ENCODE peak calls at places on chromosome 7, in five cellular contexts. P is A673, D is ovary, F is H7, Z is tibial artery. M is an unnamed sample.

GRCh38 chr7:26062240-26062603 is 89.8 kb upstream of the NFE2L3 start:
- DNase-seq in P (peak; percentile 74), Z (no peak), F (no peak), D (no peak), M (no peak)

GRCh38 chr7:158738841-158739240 is 34.2 kb upstream of the NCAPG2 start:
- DNase-seq in F (no peak), P (no peak), Z (no peak), D (no peak), M (no peak)

GRCh38 chr7:103540986-103541385 is 95.0 kb upstream of the SLC26A5 start:
- DNase-seq in F (no peak), D (no peak), Z (peak; percentile 94), P (no peak), M (peak; percentile 65)

GRCh38 chr7:985915-986741 is 3.1 kb downstream of the CYP2W1 start:
- DNase-seq in F (no peak), D (peak; percentile 67), Z (no peak), P (no peak), M (no peak)

GRCh38 chr7:14501436-14501835 is 401.1 kb downstream of the DGKB start:
- DNase-seq in F (no peak), Z (no peak), P (no peak), D (no peak), M (no peak)

GRCh38 chr7:4738711-4739527 is 36.5 kb upstream of the AP5Z1 start:
- DNase-seq in P (peak; percentile 85), Z (peak; percentile 83), F (no peak), D (no peak), M (peak; percentile 33)

GRCh38 chr7:156903232-156903909 is 10.4 kb upstream of the LMBR1 start:
- DNase-seq in D (no peak), Z (peak; percentile 63), P (no peak), F (no peak), M (no peak)

GRCh38 chr7:98831641-98832221 is 38.1 kb downstream of the TMEM130 start:
- DNase-seq in F (peak; percentile 73), P (peak; percentile 33), D (no peak), Z (no peak), M (no peak)

GRCh38 chr7:93228302-93228701 is 2.0 kb upstream of the HEPACAM2 start:
- DNase-seq in F (peak; percentile 8), P (peak; percentile 66), D (no peak), Z (no peak), M (no peak)

GRCh38 chr7:155233703-155234492 is 63.8 kb upstream of the INSIG1 start:
- DNase-seq in D (no peak), P (no peak), F (no peak), Z (no peak), M (no peak)

GRCh38 chr7:506921-507622 is 12.6 kb downstream of the PDGFA start:
- DNase-seq in P (no peak), Z (peak; percentile 60), F (no peak), D (no peak), M (no peak)

GRCh38 chr7:57646901-57647246 is 196.9 kb downstream of the ZNF716 start:
- DNase-seq in F (peak; percentile 5), Z (no peak), P (no peak), D (no peak), M (no peak)

GRCh38 chr7:45000096-45001032 is at the start of gene CCM2:
- DNase-seq in D (no peak), F (peak; percentile 98), P (no peak), Z (peak; percentile 74), M (no peak)

GRCh38 chr7:110994028-110994967 is 96.6 kb upstream of the LRRN3 start:
- DNase-seq in F (no peak), Z (no peak), D (no peak), P (no peak), M (no peak)

GRCh38 chr7:151814400-151814914 is 62.5 kb downstream of the PRKAG2 start:
- DNase-seq in D (no peak), F (peak; percentile 87), Z (no peak), P (no peak), M (no peak)

GRCh38 chr7:2060701-2061100 is 172.0 kb downstream of the MAD1L1 start:
- DNase-seq in P (no peak), Z (no peak), D (no peak), F (no peak), M (no peak)

GRCh38 chr7:99752354-99752753 is 17.4 kb upstream of the CYP3A7 start:
- DNase-seq in P (no peak), Z (no peak), F (no peak), D (no peak), M (no peak)

GRCh38 chr7:148915211-148915610 is 31.1 kb upstream of the EZH2 start:
- DNase-seq in P (no peak), Z (no peak), F (no peak), D (no peak), M (no peak)

GRCh38 chr7:96131525-96131924 is 190.4 kb downstream of the SLC25A13 start:
- DNase-seq in D (no peak), Z (no peak), P (peak; percentile 10), F (peak; percentile 41), M (no peak)

GRCh38 chr7:74311305-74311744 is 22.1 kb downstream of the CLIP2 start:
- DNase-seq in P (no peak), D (no peak), Z (no peak), F (no peak), M (no peak)

GRCh38 chr7:66221442-66221841 is 16.3 kb downstream of the TPST1 start:
- DNase-seq in Z (no peak), F (no peak), D (no peak), P (no peak), M (no peak)

GRCh38 chr7:71770269-71770907 is 638.4 kb downstream of the GALNT17 start:
- DNase-seq in Z (no peak), D (no peak), P (no peak), F (no peak), M (no peak)

GRCh38 chr7:1708640-1709249 is 38.7 kb downstream of the ELFN1 start:
- DNase-seq in P (no peak), D (no peak), F (no peak), Z (peak; percentile 44), M (no peak)

GRCh38 chr7:8263048-8263447 is 1.1 kb upstream of the ICA1 start:
- DNase-seq in F (no peak), Z (no peak), D (no peak), P (no peak), M (no peak)
- H3K36me3 ChIP-seq in F (no peaks in the 10 kb centered on the region), Z (no peaks in the 10 kb centered on the region), D (no peaks in the 10 kb centered on the region), P (no peaks in the 10 kb centered on the region), M (no peaks in the 10 kb centered on the region)

DNA sequence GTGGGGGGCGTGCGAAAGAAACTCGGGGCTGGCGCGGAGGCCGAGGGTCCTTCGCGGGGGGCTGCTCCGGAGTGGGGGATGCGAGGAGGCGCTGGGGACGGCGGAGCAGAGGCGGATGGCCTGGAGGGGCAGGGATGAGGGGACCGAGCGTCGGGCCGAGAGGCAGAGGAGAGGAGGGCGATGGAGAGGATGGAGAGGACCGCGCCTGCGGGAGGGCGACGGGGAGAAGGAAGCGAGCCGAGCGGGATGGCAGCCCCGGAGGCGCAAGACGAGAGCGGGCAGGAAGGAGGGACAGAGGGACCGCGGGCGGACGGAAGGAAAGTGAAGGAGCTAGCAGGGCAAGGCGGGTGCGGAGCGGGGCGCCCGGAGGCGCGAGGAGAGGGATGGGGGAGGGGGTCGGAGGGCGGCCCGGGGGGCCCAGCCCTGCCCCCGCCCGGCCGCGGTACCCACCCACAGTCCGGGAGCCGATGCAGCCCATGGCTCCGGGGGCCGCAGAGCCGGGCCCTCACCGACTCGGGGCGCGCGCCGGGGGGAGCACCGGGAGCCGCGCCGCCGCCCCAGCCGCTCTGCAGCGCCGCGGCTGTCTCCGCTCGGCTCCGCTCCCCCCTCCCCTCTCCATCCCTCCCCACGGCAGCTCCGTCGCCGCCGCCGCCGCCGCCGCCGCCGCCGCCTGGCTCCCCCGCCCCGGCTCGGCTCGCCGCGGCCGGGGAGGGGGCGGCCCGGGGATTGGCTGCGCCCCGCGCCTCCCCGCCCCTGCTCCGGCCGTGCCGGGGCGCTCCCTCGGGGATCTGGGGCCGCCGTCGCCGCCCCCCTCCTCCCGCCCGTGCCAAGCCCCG is at the start of gene FAM131B:
- DNase-seq in Z (no peak), P (peak; percentile 19), F (peak; percentile 98), D (no peak), M (no peak)
- H3K4me3 ChIP-seq in Z (peak within 1 kb of the TSS; percentile 62), P (peak within 1 kb of the TSS; percentile 51), F (peak within 1 kb of the TSS; percentile 69), D (peak within 1 kb of the TSS; percentile 50), M (peak within 1 kb of the TSS; percentile 75)

DNA sequence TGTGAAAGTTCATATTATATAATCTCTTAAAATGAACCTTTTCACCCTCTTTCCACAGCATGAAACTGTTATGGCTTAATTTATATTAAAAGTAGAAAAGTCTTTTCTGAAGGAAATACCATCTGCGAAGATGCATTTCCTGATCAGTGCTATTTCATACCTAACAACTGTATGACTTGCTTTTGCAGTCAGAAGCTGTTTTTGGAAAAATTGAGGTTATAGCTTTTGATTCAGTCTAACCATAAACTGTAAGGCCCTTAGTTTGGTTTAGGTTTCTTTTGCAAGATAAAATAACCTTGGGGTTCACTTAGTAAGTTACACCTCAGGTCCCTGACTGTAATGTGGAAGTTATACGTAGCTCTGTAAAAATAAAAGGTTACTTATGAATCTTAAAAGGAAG is 22.7 kb upstream of the PARP12 start:
- DNase-seq in P (no peak), F (no peak), D (no peak), Z (no peak), M (no peak)
- H3K36me3 ChIP-seq in P (no peaks in the 10 kb centered on the region), F (no peaks in the 10 kb centered on the region), D (no peaks in the 10 kb centered on the region), Z (peaks cover 6% of the 10 kb centered on the region), M (no peaks in the 10 kb centered on the region)

GRCh38 chr7:150515248-150515647 is 576 bp downstream of the GIMAP7 start:
- DNase-seq in Z (no peak), D (no peak), F (no peak), P (no peak), M (no peak)
- H3K4me3 ChIP-seq in Z (peak overlapping the region; percentile 22), D (peak overlapping the region; percentile 10), F (no peak overlapping the region), P (no peak overlapping the region), M (peak overlapping the region; percentile 68)

M was measured in thoracic aorta.